ENCODE peak calls at places on chromosomes 4 and X, in nine cellular contexts. One of them, this sample, is unnamed. For H3K9me3, the result is how much of the 10 kb centered on the place peaks cover.

GRCh38 chr4:152927737-152928136 is 8.4 kb upstream of the FHDC1 start:
- DNase-seq in sigmoid colon: no peak
- DNase-seq in aorta: no peak
- DNase-seq in GM23248: no peak
- DNase-seq in upper lobe of right lung: no peak
- DNase-seq in naive thymus-derived CD4-positive, alpha-beta T cell: no peak
- DNase-seq in cardiac muscle cell: no peak
- DNase-seq in NT2/D1: no peak
- DNase-seq in fibroblast of lung: no peak
- DNase-seq in this sample: no peak

GRCh38 chrX:153406011-153406410 is 4.9 kb upstream of the PNMA6E start:
- DNase-seq in sigmoid colon: no peak
- DNase-seq in aorta: peak
- DNase-seq in GM23248: no peak
- DNase-seq in upper lobe of right lung: no peak
- DNase-seq in naive thymus-derived CD4-positive, alpha-beta T cell: no peak
- DNase-seq in cardiac muscle cell: no peak
- DNase-seq in NT2/D1: no peak
- DNase-seq in fibroblast of lung: no peak
- DNase-seq in this sample: no peak

GRCh38 chrX:44972132-44972531 is 99.1 kb downstream of the KDM6A start:
- DNase-seq in sigmoid colon: no peak
- DNase-seq in aorta: no peak
- DNase-seq in GM23248: no peak
- DNase-seq in upper lobe of right lung: no peak
- DNase-seq in naive thymus-derived CD4-positive, alpha-beta T cell: no peak
- DNase-seq in cardiac muscle cell: no peak
- DNase-seq in NT2/D1: no peak
- DNase-seq in fibroblast of lung: no peak
- DNase-seq in this sample: no peak

GRCh38 chrX:35416783-35417182 is 381.4 kb upstream of the MAGEB16 start:
- DNase-seq in sigmoid colon: no peak
- DNase-seq in aorta: no peak
- DNase-seq in GM23248: no peak
- DNase-seq in upper lobe of right lung: no peak
- DNase-seq in naive thymus-derived CD4-positive, alpha-beta T cell: no peak
- DNase-seq in cardiac muscle cell: no peak
- DNase-seq in NT2/D1: no peak
- DNase-seq in fibroblast of lung: no peak
- DNase-seq in this sample: no peak

GRCh38 chr4:140291259-140291658 is 82.2 kb upstream of the SCOC start:
- DNase-seq in sigmoid colon: no peak
- DNase-seq in aorta: no peak
- DNase-seq in GM23248: peak
- DNase-seq in upper lobe of right lung: no peak
- DNase-seq in naive thymus-derived CD4-positive, alpha-beta T cell: no peak
- DNase-seq in cardiac muscle cell: no peak
- DNase-seq in NT2/D1: no peak
- DNase-seq in fibroblast of lung: no peak
- DNase-seq in this sample: no peak

GRCh38 chr4:6494431-6495295 is 22.2 kb upstream of the PPP2R2C start:
- DNase-seq in sigmoid colon: no peak
- DNase-seq in aorta: no peak
- DNase-seq in GM23248: no peak
- DNase-seq in upper lobe of right lung: no peak
- DNase-seq in naive thymus-derived CD4-positive, alpha-beta T cell: no peak
- DNase-seq in cardiac muscle cell: no peak
- DNase-seq in NT2/D1: no peak
- DNase-seq in fibroblast of lung: no peak
- DNase-seq in this sample: no peak

GRCh38 chr4:104616401-104616820 is 121.7 kb upstream of the CXXC4 start:
- DNase-seq in sigmoid colon: no peak
- DNase-seq in aorta: no peak
- DNase-seq in GM23248: no peak
- DNase-seq in upper lobe of right lung: no peak
- DNase-seq in naive thymus-derived CD4-positive, alpha-beta T cell: no peak
- DNase-seq in cardiac muscle cell: peak
- DNase-seq in NT2/D1: no peak
- DNase-seq in fibroblast of lung: peak
- DNase-seq in this sample: no peak

GRCh38 chrX:13169688-13170087 is 125.3 kb upstream of the FAM9C start:
- DNase-seq in sigmoid colon: no peak
- DNase-seq in aorta: no peak
- DNase-seq in GM23248: no peak
- DNase-seq in upper lobe of right lung: no peak
- DNase-seq in naive thymus-derived CD4-positive, alpha-beta T cell: no peak
- DNase-seq in cardiac muscle cell: no peak
- DNase-seq in NT2/D1: no peak
- DNase-seq in fibroblast of lung: no peak
- DNase-seq in this sample: no peak

GRCh38 chrX:136584545-136584944 is 52.5 kb downstream of the VGLL1 start:
- DNase-seq in sigmoid colon: no peak
- DNase-seq in aorta: no peak
- DNase-seq in GM23248: no peak
- DNase-seq in upper lobe of right lung: no peak
- DNase-seq in naive thymus-derived CD4-positive, alpha-beta T cell: no peak
- DNase-seq in cardiac muscle cell: no peak
- DNase-seq in NT2/D1: no peak
- DNase-seq in fibroblast of lung: no peak
- DNase-seq in this sample: no peak

GRCh38 chrX:136587532-136587931 is 55.5 kb downstream of the VGLL1 start:
- DNase-seq in sigmoid colon: no peak
- DNase-seq in aorta: no peak
- DNase-seq in GM23248: no peak
- DNase-seq in upper lobe of right lung: no peak
- DNase-seq in naive thymus-derived CD4-positive, alpha-beta T cell: no peak
- DNase-seq in cardiac muscle cell: no peak
- DNase-seq in NT2/D1: no peak
- DNase-seq in fibroblast of lung: no peak
- DNase-seq in this sample: no peak

GRCh38 chrX:136588060-136588459 is 56.0 kb downstream of the VGLL1 start:
- DNase-seq in sigmoid colon: no peak
- DNase-seq in aorta: no peak
- DNase-seq in GM23248: peak
- DNase-seq in upper lobe of right lung: no peak
- DNase-seq in naive thymus-derived CD4-positive, alpha-beta T cell: no peak
- DNase-seq in cardiac muscle cell: no peak
- DNase-seq in NT2/D1: no peak
- DNase-seq in fibroblast of lung: no peak
- DNase-seq in this sample: no peak

GRCh38 chrX:136585960-136586359 is 53.9 kb downstream of the VGLL1 start:
- DNase-seq in sigmoid colon: no peak
- DNase-seq in aorta: no peak
- DNase-seq in GM23248: no peak
- DNase-seq in upper lobe of right lung: no peak
- DNase-seq in naive thymus-derived CD4-positive, alpha-beta T cell: no peak
- DNase-seq in cardiac muscle cell: no peak
- DNase-seq in NT2/D1: no peak
- DNase-seq in fibroblast of lung: no peak
- DNase-seq in this sample: no peak

DNA sequence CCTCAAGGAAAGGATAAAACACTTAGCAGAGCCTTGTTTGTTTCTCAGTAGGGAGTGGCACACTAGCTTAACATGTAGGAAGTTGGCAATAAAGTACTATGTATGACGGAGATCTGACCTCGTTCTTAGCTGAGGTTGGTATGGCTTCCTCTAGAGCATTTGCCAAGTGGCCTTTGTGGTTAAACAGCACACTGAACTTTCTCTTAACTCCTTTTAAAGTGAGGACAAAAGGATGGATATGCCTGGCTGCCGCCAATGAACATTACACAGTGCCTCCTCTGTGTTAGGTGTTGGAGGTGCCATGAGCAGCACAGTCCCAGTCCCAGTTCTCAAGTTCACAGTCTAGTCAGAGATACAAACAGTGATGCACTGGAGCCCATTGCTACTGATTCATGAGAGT is 54.4 kb downstream of the VGLL1 start:
- DNase-seq in sigmoid colon: no peak
- DNase-seq in aorta: no peak
- DNase-seq in GM23248: peak
- DNase-seq in upper lobe of right lung: no peak
- DNase-seq in naive thymus-derived CD4-positive, alpha-beta T cell: peak
- DNase-seq in cardiac muscle cell: no peak
- DNase-seq in NT2/D1: no peak
- DNase-seq in fibroblast of lung: peak
- DNase-seq in this sample: peak
- H3K9me3 ChIP-seq in sigmoid colon: under half
- H3K9me3 ChIP-seq in aorta: under half
- H3K9me3 ChIP-seq in GM23248: under half
- H3K9me3 ChIP-seq in upper lobe of right lung: under half
- H3K9me3 ChIP-seq in naive thymus-derived CD4-positive, alpha-beta T cell: under half
- H3K9me3 ChIP-seq in cardiac muscle cell: under half
- H3K9me3 ChIP-seq in NT2/D1: under half
- H3K9me3 ChIP-seq in fibroblast of lung: under half
- H3K9me3 ChIP-seq in this sample: under half

GRCh38 chr4:129064717-129065116 is 28.6 kb downstream of the SCLT1 start:
- DNase-seq in sigmoid colon: no peak
- DNase-seq in aorta: no peak
- DNase-seq in GM23248: peak
- DNase-seq in upper lobe of right lung: no peak
- DNase-seq in naive thymus-derived CD4-positive, alpha-beta T cell: no peak
- DNase-seq in cardiac muscle cell: peak
- DNase-seq in NT2/D1: no peak
- DNase-seq in fibroblast of lung: peak
- DNase-seq in this sample: no peak

GRCh38 chr4:129063640-129064039 is 29.7 kb downstream of the SCLT1 start:
- DNase-seq in sigmoid colon: no peak
- DNase-seq in aorta: no peak
- DNase-seq in GM23248: no peak
- DNase-seq in upper lobe of right lung: no peak
- DNase-seq in naive thymus-derived CD4-positive, alpha-beta T cell: no peak
- DNase-seq in cardiac muscle cell: no peak
- DNase-seq in NT2/D1: no peak
- DNase-seq in fibroblast of lung: no peak
- DNase-seq in this sample: no peak

GRCh38 chr4:129059028-129059427 is 34.3 kb downstream of the SCLT1 start:
- DNase-seq in sigmoid colon: no peak
- DNase-seq in aorta: no peak
- DNase-seq in GM23248: no peak
- DNase-seq in upper lobe of right lung: no peak
- DNase-seq in naive thymus-derived CD4-positive, alpha-beta T cell: no peak
- DNase-seq in cardiac muscle cell: no peak
- DNase-seq in NT2/D1: no peak
- DNase-seq in fibroblast of lung: no peak
- DNase-seq in this sample: no peak

DNA sequence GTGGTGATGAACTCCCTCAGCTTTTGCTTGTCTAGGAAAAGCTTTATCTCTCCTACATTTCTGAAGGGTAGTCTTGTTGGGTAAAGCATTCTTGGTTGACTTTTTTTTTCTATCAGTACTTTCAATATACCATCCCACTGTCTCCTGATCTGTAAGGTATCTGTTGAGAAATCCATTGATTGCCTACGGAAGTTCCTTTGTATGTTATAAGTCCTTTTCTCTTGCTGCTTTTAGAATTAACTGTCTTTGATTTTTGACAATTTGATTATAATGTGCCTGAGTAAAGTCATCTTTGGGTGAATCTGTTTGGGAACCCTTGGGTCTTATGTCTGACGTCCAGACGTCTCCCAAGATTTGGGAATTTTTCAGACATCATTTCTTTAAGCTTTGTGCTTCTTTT is 30.8 kb downstream of the SCLT1 start:
- DNase-seq in sigmoid colon: no peak
- DNase-seq in aorta: no peak
- DNase-seq in GM23248: no peak
- DNase-seq in upper lobe of right lung: no peak
- DNase-seq in naive thymus-derived CD4-positive, alpha-beta T cell: no peak
- DNase-seq in cardiac muscle cell: no peak
- DNase-seq in NT2/D1: no peak
- DNase-seq in fibroblast of lung: no peak
- DNase-seq in this sample: no peak
- H3K9me3 ChIP-seq in sigmoid colon: under half
- H3K9me3 ChIP-seq in aorta: under half
- H3K9me3 ChIP-seq in GM23248: under half
- H3K9me3 ChIP-seq in upper lobe of right lung: under half
- H3K9me3 ChIP-seq in naive thymus-derived CD4-positive, alpha-beta T cell: under half
- H3K9me3 ChIP-seq in cardiac muscle cell: under half
- H3K9me3 ChIP-seq in NT2/D1: half or more
- H3K9me3 ChIP-seq in fibroblast of lung: under half
- H3K9me3 ChIP-seq in this sample: under half

GRCh38 chr4:173259310-173259709 is 74.8 kb downstream of the HMGB2 start:
- DNase-seq in sigmoid colon: no peak
- DNase-seq in aorta: no peak
- DNase-seq in GM23248: peak
- DNase-seq in upper lobe of right lung: no peak
- DNase-seq in naive thymus-derived CD4-positive, alpha-beta T cell: no peak
- DNase-seq in cardiac muscle cell: no peak
- DNase-seq in NT2/D1: no peak
- DNase-seq in fibroblast of lung: no peak
- DNase-seq in this sample: no peak

GRCh38 chr4:173257732-173258717 is 76.1 kb downstream of the HMGB2 start:
- DNase-seq in sigmoid colon: peak
- DNase-seq in aorta: peak
- DNase-seq in GM23248: peak
- DNase-seq in upper lobe of right lung: peak
- DNase-seq in naive thymus-derived CD4-positive, alpha-beta T cell: peak
- DNase-seq in cardiac muscle cell: peak
- DNase-seq in NT2/D1: peak
- DNase-seq in fibroblast of lung: peak
- DNase-seq in this sample: no peak

GRCh38 chr4:173258866-173259265 is 75.3 kb downstream of the HMGB2 start:
- DNase-seq in sigmoid colon: no peak
- DNase-seq in aorta: no peak
- DNase-seq in GM23248: no peak
- DNase-seq in upper lobe of right lung: no peak
- DNase-seq in naive thymus-derived CD4-positive, alpha-beta T cell: no peak
- DNase-seq in cardiac muscle cell: no peak
- DNase-seq in NT2/D1: no peak
- DNase-seq in fibroblast of lung: no peak
- DNase-seq in this sample: no peak

GRCh38 chr4:173262363-173262762 is 71.8 kb downstream of the HMGB2 start:
- DNase-seq in sigmoid colon: no peak
- DNase-seq in aorta: no peak
- DNase-seq in GM23248: no peak
- DNase-seq in upper lobe of right lung: no peak
- DNase-seq in naive thymus-derived CD4-positive, alpha-beta T cell: no peak
- DNase-seq in cardiac muscle cell: no peak
- DNase-seq in NT2/D1: no peak
- DNase-seq in fibroblast of lung: no peak
- DNase-seq in this sample: no peak

DNA sequence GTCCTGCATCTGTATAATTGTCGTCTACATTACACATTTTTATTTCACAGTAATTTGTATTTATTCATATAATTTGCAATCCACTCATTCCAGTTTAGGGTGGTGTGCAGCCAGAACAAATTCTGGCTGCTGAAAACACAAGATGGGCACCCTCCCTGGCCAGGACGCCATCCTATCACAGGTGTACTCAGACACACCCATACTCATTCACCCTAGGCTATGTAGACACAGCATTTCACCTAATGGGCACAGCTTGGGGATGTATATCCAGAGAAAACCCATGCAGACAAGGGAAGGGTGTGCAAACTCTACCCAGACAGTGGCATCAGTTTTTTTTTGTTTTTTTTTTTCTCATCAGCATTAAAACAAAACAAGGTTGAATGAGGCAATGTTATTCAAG is 73.1 kb downstream of the HMGB2 start:
- DNase-seq in sigmoid colon: no peak
- DNase-seq in aorta: no peak
- DNase-seq in GM23248: no peak
- DNase-seq in upper lobe of right lung: no peak
- DNase-seq in naive thymus-derived CD4-positive, alpha-beta T cell: no peak
- DNase-seq in cardiac muscle cell: no peak
- DNase-seq in NT2/D1: no peak
- DNase-seq in fibroblast of lung: no peak
- DNase-seq in this sample: no peak
- H3K9me3 ChIP-seq in sigmoid colon: under half
- H3K9me3 ChIP-seq in aorta: under half
- H3K9me3 ChIP-seq in GM23248: under half
- H3K9me3 ChIP-seq in upper lobe of right lung: under half
- H3K9me3 ChIP-seq in naive thymus-derived CD4-positive, alpha-beta T cell: under half
- H3K9me3 ChIP-seq in cardiac muscle cell: under half
- H3K9me3 ChIP-seq in NT2/D1: under half
- H3K9me3 ChIP-seq in fibroblast of lung: under half
- H3K9me3 ChIP-seq in this sample: under half

GRCh38 chr4:29581469-29581868 is 1138.7 kb upstream of the PCDH7 start:
- DNase-seq in sigmoid colon: peak
- DNase-seq in aorta: no peak
- DNase-seq in GM23248: no peak
- DNase-seq in upper lobe of right lung: no peak
- DNase-seq in naive thymus-derived CD4-positive, alpha-beta T cell: no peak
- DNase-seq in cardiac muscle cell: peak
- DNase-seq in NT2/D1: no peak
- DNase-seq in fibroblast of lung: peak
- DNase-seq in this sample: no peak
- H3K9me3 ChIP-seq in sigmoid colon: under half
- H3K9me3 ChIP-seq in aorta: under half
- H3K9me3 ChIP-seq in GM23248: under half
- H3K9me3 ChIP-seq in upper lobe of right lung: under half
- H3K9me3 ChIP-seq in naive thymus-derived CD4-positive, alpha-beta T cell: under half
- H3K9me3 ChIP-seq in cardiac muscle cell: under half
- H3K9me3 ChIP-seq in NT2/D1: under half
- H3K9me3 ChIP-seq in fibroblast of lung: under half
- H3K9me3 ChIP-seq in this sample: under half

This sample was measured in T-helper 17 cell.